ENCODE peak calls at places on chromosome 20, in six cellular contexts. W is AG08396, G is OCI-LY7, F is aorta, Q is ELF-1, R is PC-3. J is an unnamed sample.

GRCh38 chr20:62031462-62032092 is 34.1 kb downstream of the TAF4 start:
- DNase-seq in Q (no peak), G (no peak), F (no peak), W (no peak), R (no peak), J (no peak)

GRCh38 chr20:50077818-50078601 is 34.9 kb downstream of the UBE2V1 start:
- DNase-seq in F (no peak), R (no peak), W (no peak), Q (no peak), G (no peak), J (no peak)

GRCh38 chr20:20491110-20491783 is 123.3 kb downstream of the INSM1 start:
- DNase-seq in R (peak), Q (no peak), F (no peak), G (no peak), W (no peak), J (no peak)

GRCh38 chr20:63498950-63499332 is at the start of gene EEF1A2:
- DNase-seq in Q (no peak), G (peak), R (peak), W (peak), F (no peak), J (peak)

GRCh38 chr20:35660122-35660937 is 4.4 kb downstream of the CPNE1 start:
- DNase-seq in R (no peak), G (no peak), F (no peak), Q (no peak), W (no peak), J (no peak)

GRCh38 chr20:10970109-10970508 is 296.3 kb upstream of the JAG1 start:
- DNase-seq in R (peak), W (no peak), G (no peak), F (no peak), Q (no peak), J (no peak)

GRCh38 chr20:31718952-31719643 is 3.6 kb downstream of the BCL2L1 start:
- DNase-seq in Q (peak), R (peak), W (no peak), G (no peak), F (no peak), J (no peak)

GRCh38 chr20:34110025-34111013 is 1.7 kb downstream of the EIF2S2 start:
- DNase-seq in Q (no peak), G (peak), W (no peak), F (no peak), R (no peak), J (no peak)

GRCh38 chr20:58366866-58367265 is 22.2 kb upstream of the VAPB start:
- DNase-seq in G (no peak), W (no peak), R (peak), Q (no peak), F (no peak), J (no peak)

GRCh38 chr20:61569836-61570235 is 317.8 kb downstream of the CDH4 start:
- DNase-seq in F (no peak), R (no peak), G (no peak), W (no peak), Q (no peak), J (no peak)

GRCh38 chr20:61236677-61237076 is 15.4 kb upstream of the CDH4 start:
- DNase-seq in G (no peak), R (no peak), W (no peak), F (no peak), Q (no peak), J (no peak)

GRCh38 chr20:19121463-19121862 is 91.0 kb upstream of the SLC24A3 start:
- DNase-seq in Q (no peak), W (no peak), F (no peak), G (no peak), R (no peak), J (no peak)

GRCh38 chr20:59823030-59823423 is 110.4 kb downstream of the SYCP2 start:
- DNase-seq in G (no peak), Q (no peak), R (no peak), F (no peak), W (no peak), J (no peak)

GRCh38 chr20:1861347-1861987 is 33.7 kb upstream of the SIRPA start:
- DNase-seq in Q (no peak), F (no peak), W (no peak), G (no peak), R (no peak), J (no peak)

GRCh38 chr20:46970937-46971630 is 76.4 kb downstream of the EYA2 start:
- DNase-seq in F (no peak), G (peak), W (peak), Q (peak), R (peak), J (peak)

GRCh38 chr20:59585714-59586404 is 18.5 kb upstream of the PHACTR3 start:
- DNase-seq in F (no peak), Q (no peak), R (no peak), G (no peak), W (no peak), J (no peak)

GRCh38 chr20:49866051-49866450 is 49.3 kb downstream of the SPATA2 start:
- DNase-seq in R (no peak), W (no peak), G (no peak), F (no peak), Q (no peak), J (no peak)

GRCh38 chr20:62366370-62367135 is 559 bp downstream of the LAMA5 start:
- DNase-seq in G (peak), W (peak), F (peak), R (peak), Q (peak), J (peak)

GRCh38 chr20:50372770-50373088 is 137.5 kb upstream of the PTPN1 start:
- DNase-seq in R (peak), G (no peak), W (no peak), F (no peak), Q (peak), J (peak)

GRCh38 chr20:57306747-57307146 is 22.9 kb upstream of the SPO11 start:
- DNase-seq in R (no peak), F (no peak), G (no peak), W (no peak), Q (peak), J (no peak)

GRCh38 chr20:54377992-54378773 is 97.2 kb upstream of the DOK5 start:
- DNase-seq in Q (no peak), F (no peak), W (no peak), R (no peak), G (no peak), J (no peak)

GRCh38 chr20:57006411-57007170 is 259.9 kb downstream of the BMP7 start:
- DNase-seq in Q (peak), F (no peak), W (no peak), R (peak), G (no peak), J (peak)

GRCh38 chr20:6160736-6161135 is 37.9 kb upstream of the FERMT1 start:
- DNase-seq in Q (no peak), F (no peak), R (no peak), G (no peak), W (no peak), J (no peak)